ENCODE peak calls at places on chromosomes 16 and 17, in eight cellular contexts. W, J, Y, X, V, C, T and F are unnamed samples. For H3K4me1, the result is how much of the 10 kb centered on the place peaks cover.

GRCh38 chr16:47016700-47017133 is 43.2 kb upstream of the DNAJA2 start:
- DNase-seq in W (no peak), J (no peak), Y (no peak), X (no peak), V (no peak), C (no peak), T (no peak), F (no peak)

GRCh38 chr17:11383157-11383556 is 142.1 kb downstream of the SHISA6 start:
- DNase-seq in W (no peak), J (no peak), Y (no peak), X (no peak), V (no peak), C (no peak), T (no peak), F (no peak)

GRCh38 chr16:84357191-84357651 is 11.1 kb upstream of the ATP2C2 start:
- DNase-seq in W (no peak), J (no peak), Y (no peak), X (no peak), V (no peak), C (no peak), T (no peak), F (no peak)

GRCh38 chr17:32928527-32929287 is 754 bp downstream of the TMEM98 start:
- DNase-seq in W (no peak), J (no peak), Y (no peak), X (no peak), V (no peak), C (no peak), T (no peak), F (no peak)

GRCh38 chr16:88857728-88858339 is 907 bp downstream of the TRAPPC2L start:
- DNase-seq in W (peak), J (peak), Y (peak), X (peak), V (peak), C (peak), T (peak), F (peak)

GRCh38 chr17:7133916-7134315 is 19.3 kb upstream of the ASGR2 start:
- DNase-seq in W (no peak), J (no peak), Y (no peak), X (no peak), V (no peak), C (no peak), T (no peak), F (no peak)

GRCh38 chr16:53864819-53865491 is 161.0 kb downstream of the FTO start:
- DNase-seq in W (no peak), J (no peak), Y (no peak), X (no peak), V (no peak), C (no peak), T (no peak), F (no peak)

GRCh38 chr16:6483634-6484033 is 849.0 kb upstream of the RBFOX1 start:
- DNase-seq in W (no peak), J (peak), Y (no peak), X (no peak), V (no peak), C (no peak), T (no peak), F (no peak)

GRCh38 chr16:66127459-66128362 is 238.8 kb upstream of the CDH5 start:
- DNase-seq in W (no peak), J (no peak), Y (no peak), X (no peak), V (no peak), C (peak), T (peak), F (no peak)

GRCh38 chr16:85528528-85529387 is 84.4 kb upstream of the GSE1 start:
- DNase-seq in W (no peak), J (no peak), Y (peak), X (no peak), V (no peak), C (no peak), T (no peak), F (peak)

GRCh38 chr17:63446981-63447687 is 1.0 kb upstream of the CYB561 start:
- DNase-seq in W (peak), J (no peak), Y (no peak), X (peak), V (no peak), C (no peak), T (no peak), F (no peak)

GRCh38 chr17:41657936-41658335 is 30.7 kb upstream of the EIF1 start:
- DNase-seq in W (no peak), J (no peak), Y (no peak), X (no peak), V (no peak), C (no peak), T (no peak), F (no peak)

GRCh38 chr17:76280650-76281049 is 15.5 kb downstream of the UBALD2 start:
- DNase-seq in W (no peak), J (no peak), Y (no peak), X (no peak), V (no peak), C (no peak), T (no peak), F (no peak)

GRCh38 chr16:2333772-2334379 is 6.7 kb downstream of the ABCA3 start:
- DNase-seq in W (no peak), J (no peak), Y (no peak), X (no peak), V (no peak), C (no peak), T (no peak), F (no peak)

GRCh38 chr16:70646260-70647241 is at the start of gene IL34:
- DNase-seq in W (no peak), J (no peak), Y (no peak), X (no peak), V (no peak), C (peak), T (peak), F (no peak)

DNA sequence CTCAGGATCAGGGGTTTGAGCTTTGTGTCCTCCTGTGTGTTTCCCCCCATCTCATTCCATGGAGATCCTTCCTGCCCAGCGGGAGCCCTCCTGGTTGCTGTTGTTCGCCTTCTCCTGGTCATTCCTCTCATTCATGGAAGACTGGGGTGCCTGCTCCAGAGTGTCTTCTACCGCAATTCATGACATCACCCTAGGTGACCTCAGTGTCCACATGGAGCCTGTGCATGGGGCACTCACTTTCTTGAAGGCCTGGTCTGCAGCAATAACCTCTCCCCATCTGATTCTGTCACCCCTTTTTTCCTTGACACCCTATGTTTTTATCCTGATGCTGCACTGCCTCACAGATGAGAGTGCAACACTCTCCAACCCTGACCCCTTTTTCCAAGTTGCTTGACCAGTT is 21.4 kb upstream of the ARHGAP17 start:
- DNase-seq in W (no peak), J (no peak), Y (no peak), X (no peak), V (no peak), C (no peak), T (no peak), F (no peak)
- H3K27ac ChIP-seq in W (no peak), J (no peak), Y (no peak), X (no peak), V (no peak), C (no peak), T (no peak), F (no peak)

GRCh38 chr17:19533036-19533717 is 477 bp upstream of the SLC47A1 start:
- DNase-seq in W (no peak), J (no peak), Y (no peak), X (no peak), V (no peak), C (no peak), T (no peak), F (no peak)
- H3K4me1 ChIP-seq in W (under half), J (under half), Y (under half), X (under half), V (under half), C (under half), T (under half), F (under half)

GRCh38 chr16:8851761-8852403 is 16.9 kb downstream of the CARHSP1 start:
- DNase-seq in W (no peak), J (no peak), Y (no peak), X (no peak), V (no peak), C (no peak), T (no peak), F (no peak)

GRCh38 chr16:8848231-8848938 is 20.4 kb downstream of the CARHSP1 start:
- DNase-seq in W (no peak), J (no peak), Y (no peak), X (no peak), V (no peak), C (no peak), T (no peak), F (no peak)

GRCh38 chr16:8848939-8849391 is 19.8 kb downstream of the CARHSP1 start:
- DNase-seq in W (no peak), J (no peak), Y (no peak), X (no peak), V (no peak), C (no peak), T (no peak), F (no peak)

GRCh38 chr16:8849411-8850011 is 19.3 kb downstream of the CARHSP1 start:
- DNase-seq in W (no peak), J (no peak), Y (no peak), X (no peak), V (no peak), C (no peak), T (peak), F (no peak)

DNA sequence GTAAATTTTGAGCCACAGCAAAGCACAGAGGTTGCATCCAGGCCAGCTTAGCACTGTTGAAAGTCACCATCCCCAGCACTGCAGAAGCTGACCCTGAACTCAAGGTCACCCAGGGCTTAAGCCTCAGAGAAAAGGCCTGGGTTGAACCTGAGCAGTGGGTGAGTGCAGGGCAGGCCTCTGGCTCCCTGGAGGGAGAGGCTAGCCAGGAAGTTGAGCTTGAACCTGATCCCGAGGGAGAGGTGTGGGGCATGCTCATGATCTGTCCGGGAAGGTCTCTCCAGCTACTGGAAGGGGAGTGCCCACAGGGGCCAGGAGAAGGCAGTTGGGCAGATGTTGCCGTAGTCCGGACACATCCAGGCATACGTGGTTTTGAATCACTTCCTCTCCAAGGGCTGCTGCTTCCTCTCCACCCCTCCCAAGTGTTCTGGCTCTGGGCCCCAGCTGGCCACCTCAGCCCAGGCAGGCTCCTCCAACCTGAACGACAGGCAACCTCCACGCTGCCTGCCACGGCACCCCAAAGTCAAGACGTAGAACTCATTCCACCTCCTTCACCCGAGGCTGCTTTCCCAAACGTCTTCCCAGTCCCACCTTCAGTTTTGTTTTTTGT is 18.4 kb downstream of the CARHSP1 start:
- DNase-seq in W (no peak), J (no peak), Y (no peak), X (no peak), V (no peak), C (peak), T (peak), F (peak)
- H3K27ac ChIP-seq in W (no peak), J (no peak), Y (no peak), X (peak), V (peak), C (peak), T (peak), F (peak)

GRCh38 chr17:77454560-77455095 is 313.9 kb downstream of the SEC14L1 start:
- DNase-seq in W (no peak), J (no peak), Y (peak), X (no peak), V (no peak), C (no peak), T (no peak), F (peak)
- H3K4me1 ChIP-seq in W (half or more), J (under half), Y (half or more), X (under half), V (half or more), C (under half), T (under half), F (under half)

GRCh38 chr16:56357765-56358322 is 67.5 kb downstream of the AMFR start:
- DNase-seq in W (no peak), J (no peak), Y (no peak), X (no peak), V (peak), C (no peak), T (no peak), F (peak)
- H3K27ac ChIP-seq in W (no peak), J (no peak), Y (no peak), X (no peak), V (no peak), C (peak), T (peak), F (peak)

GRCh38 chr16:11551842-11552241 is 34.9 kb downstream of the LITAF start:
- DNase-seq in W (no peak), J (no peak), Y (no peak), X (no peak), V (no peak), C (no peak), T (no peak), F (no peak)

GRCh38 chr16:11554054-11554453 is 32.7 kb downstream of the LITAF start:
- DNase-seq in W (no peak), J (no peak), Y (no peak), X (no peak), V (no peak), C (no peak), T (no peak), F (no peak)

GRCh38 chr16:11550651-11551498 is 35.8 kb downstream of the LITAF start:
- DNase-seq in W (no peak), J (no peak), Y (no peak), X (no peak), V (no peak), C (no peak), T (no peak), F (no peak)

GRCh38 chr16:11552445-11552844 is 34.3 kb downstream of the LITAF start:
- DNase-seq in W (no peak), J (no peak), Y (no peak), X (no peak), V (no peak), C (no peak), T (no peak), F (no peak)

GRCh38 chr16:11553371-11553770 is 33.3 kb downstream of the LITAF start:
- DNase-seq in W (no peak), J (no peak), Y (no peak), X (no peak), V (no peak), C (no peak), T (no peak), F (no peak)
- H3K4me1 ChIP-seq in W (under half), J (under half), Y (under half), X (under half), V (under half), C (under half), T (under half), F (half or more)